ENCODE peak calls at places on chromosome 17, in four cellular contexts. T is NCI-H146; D is activated CD4-positive, alpha-beta T cell treated with anti-CD3 and anti-CD28 coated beads for 24 hours; P is iPS-NIHi11. R is an unnamed sample.

GRCh38 chr17:77555741-77556291 is 402.7 kb upstream of the TNRC6C start:
- DNase-seq in T (peak), D (no peak), P (no peak), R (no peak)

GRCh38 chr17:4008496-4009163 is 44.4 kb upstream of the ATP2A3 start:
- DNase-seq in T (no peak), D (no peak), P (no peak), R (no peak)

GRCh38 chr17:45307290-45308015 is 9.4 kb downstream of the MAP3K14 start:
- DNase-seq in T (no peak), D (peak), P (no peak), R (peak)

GRCh38 chr17:65627892-65628622 is 66.6 kb upstream of the AXIN2 start:
- DNase-seq in T (peak), D (no peak), P (no peak), R (no peak)

GRCh38 chr17:77692571-77693161 is 265.8 kb upstream of the TNRC6C start:
- DNase-seq in T (no peak), D (no peak), P (no peak), R (no peak)

GRCh38 chr17:64679710-64680216 is 17.7 kb upstream of the SMURF2 start:
- DNase-seq in T (no peak), D (no peak), P (peak), R (no peak)

GRCh38 chr17:58046230-58047094 is 36.8 kb upstream of the DYNLL2 start:
- DNase-seq in T (peak), D (no peak), P (peak), R (no peak)

GRCh38 chr17:77145209-77145608 is 4.4 kb downstream of the SEC14L1 start:
- DNase-seq in T (no peak), D (no peak), P (no peak), R (no peak)

GRCh38 chr17:7992516-7992915 is 9.9 kb upstream of the GUCY2D start:
- DNase-seq in T (no peak), D (no peak), P (no peak), R (no peak)

GRCh38 chr17:5249615-5250014 is 15.0 kb upstream of the SCIMP start:
- DNase-seq in T (peak), D (peak), P (peak), R (no peak)

GRCh38 chr17:35423761-35424160 is 8.5 kb downstream of the SLFN12 start:
- DNase-seq in T (no peak), D (no peak), P (no peak), R (no peak)

GRCh38 chr17:60134396-60135159 is 15.2 kb upstream of the CA4 start:
- DNase-seq in T (peak), D (no peak), P (peak), R (no peak)

GRCh38 chr17:72618018-72618509 is 474.4 kb downstream of the SLC39A11 start:
- DNase-seq in T (peak), D (no peak), P (no peak), R (no peak)

GRCh38 chr17:78273813-78274212 is 42.4 kb downstream of the TMEM235 start:
- DNase-seq in T (no peak), D (no peak), P (no peak), R (no peak)

GRCh38 chr17:44900894-44901293 is 1.6 kb upstream of the EFTUD2 start:
- DNase-seq in T (no peak), D (no peak), P (no peak), R (no peak)

GRCh38 chr17:42087042-42087701 is 11.1 kb downstream of the ZNF385C start:
- DNase-seq in T (no peak), D (no peak), P (no peak), R (no peak)

GRCh38 chr17:51119415-51120356 is 982 bp downstream of the SPAG9 start:
- DNase-seq in T (peak), D (peak), P (peak), R (peak)

GRCh38 chr17:45222994-45223540 is 1.4 kb downstream of the FMNL1 start:
- DNase-seq in T (no peak), D (no peak), P (no peak), R (no peak)

GRCh38 chr17:7403043-7403901 is 625 bp downstream of the TMEM256 start:
- DNase-seq in T (no peak), D (no peak), P (peak), R (no peak)

GRCh38 chr17:2580641-2581040 is 12.8 kb upstream of the PAFAH1B1 start:
- DNase-seq in T (no peak), D (no peak), P (no peak), R (no peak)

GRCh38 chr17:37698856-37699255 is 46.0 kb downstream of the HNF1B start:
- DNase-seq in T (no peak), D (no peak), P (no peak), R (no peak)

GRCh38 chr17:77322534-77323412 is 182.0 kb downstream of the SEC14L1 start:
- DNase-seq in T (no peak), D (no peak), P (peak), R (peak)

GRCh38 chr17:77696720-77697460 is 261.6 kb upstream of the TNRC6C start:
- DNase-seq in T (peak), D (no peak), P (peak), R (no peak)

GRCh38 chr17:50498021-50498874 is 10.0 kb upstream of the MYCBPAP start:
- DNase-seq in T (no peak), D (no peak), P (no peak), R (no peak)

GRCh38 chr17:45719335-45720071 is 64.6 kb upstream of the CRHR1 start:
- DNase-seq in T (no peak), D (no peak), P (peak), R (no peak)

GRCh38 chr17:48259710-48260291 is 152.2 kb downstream of the SNX11 start:
- DNase-seq in T (peak), D (no peak), P (peak), R (no peak)

GRCh38 chr17:34797724-34798123 is 163.5 kb downstream of the CCT6B start:
- DNase-seq in T (no peak), D (peak), P (peak), R (no peak)

GRCh38 chr17:17372856-17373520 is 69.8 kb downstream of the NT5M start:
- DNase-seq in T (no peak), D (no peak), P (no peak), R (no peak)

GRCh38 chr17:47999612-48000011 is 28.7 kb downstream of the CDK5RAP3 start:
- DNase-seq in T (peak), D (no peak), P (no peak), R (no peak)

GRCh38 chr17:80908776-80909175 is 82.9 kb upstream of the CHMP6 start:
- DNase-seq in T (no peak), D (no peak), P (no peak), R (no peak)

GRCh38 chr17:80133626-80133970 is 13.3 kb downstream of the EIF4A3 start:
- DNase-seq in T (no peak), D (no peak), P (no peak), R (no peak)